ENCODE peak calls at places on chromosomes 11 and 22, in nine cellular contexts. One of them, this sample, is unnamed.

GRCh38 chr11:72278911-72279310 is 34.9 kb upstream of the PHOX2A start:
- DNase-seq in stimulated activated CD4-positive, alpha-beta T cell treated with anti-CD3 and anti-CD28 coated beads, Interleukin-12 subunit alpha, Interleukin-12 subunit beta, amount 100 ng/mL, for 4 hours: no peak
- DNase-seq in ELF-1: no peak
- DNase-seq in colonic mucosa: no peak
- DNase-seq in GM04504: peak
- DNase-seq in CD8-positive, alpha-beta T cell: no peak
- DNase-seq in pulmonary artery endothelial cell: no peak
- DNase-seq in trophoblast cell: no peak
- DNase-seq in posterior vena cava: no peak
- DNase-seq in this sample: no peak

GRCh38 chr11:134656861-134657540 is 245.0 kb upstream of the B3GAT1 start:
- DNase-seq in stimulated activated CD4-positive, alpha-beta T cell treated with anti-CD3 and anti-CD28 coated beads, Interleukin-12 subunit alpha, Interleukin-12 subunit beta, amount 100 ng/mL, for 4 hours: no peak
- DNase-seq in ELF-1: peak
- DNase-seq in colonic mucosa: peak
- DNase-seq in GM04504: no peak
- DNase-seq in CD8-positive, alpha-beta T cell: no peak
- DNase-seq in pulmonary artery endothelial cell: no peak
- DNase-seq in trophoblast cell: peak
- DNase-seq in posterior vena cava: peak
- DNase-seq in this sample: no peak

GRCh38 chr11:94730153-94730552 is 38.0 kb upstream of the AMOTL1 start:
- DNase-seq in stimulated activated CD4-positive, alpha-beta T cell treated with anti-CD3 and anti-CD28 coated beads, Interleukin-12 subunit alpha, Interleukin-12 subunit beta, amount 100 ng/mL, for 4 hours: no peak
- DNase-seq in ELF-1: no peak
- DNase-seq in colonic mucosa: no peak
- DNase-seq in GM04504: no peak
- DNase-seq in CD8-positive, alpha-beta T cell: no peak
- DNase-seq in pulmonary artery endothelial cell: no peak
- DNase-seq in trophoblast cell: no peak
- DNase-seq in posterior vena cava: no peak
- DNase-seq in this sample: no peak

GRCh38 chr11:112227002-112227401 is 774 bp downstream of the PTS start:
- DNase-seq in stimulated activated CD4-positive, alpha-beta T cell treated with anti-CD3 and anti-CD28 coated beads, Interleukin-12 subunit alpha, Interleukin-12 subunit beta, amount 100 ng/mL, for 4 hours: no peak
- DNase-seq in ELF-1: no peak
- DNase-seq in colonic mucosa: no peak
- DNase-seq in GM04504: no peak
- DNase-seq in CD8-positive, alpha-beta T cell: no peak
- DNase-seq in pulmonary artery endothelial cell: no peak
- DNase-seq in trophoblast cell: peak
- DNase-seq in posterior vena cava: no peak
- DNase-seq in this sample: no peak

GRCh38 chr11:107859459-107860239 is 1.1 kb upstream of the SLC35F2 start:
- DNase-seq in stimulated activated CD4-positive, alpha-beta T cell treated with anti-CD3 and anti-CD28 coated beads, Interleukin-12 subunit alpha, Interleukin-12 subunit beta, amount 100 ng/mL, for 4 hours: peak
- DNase-seq in ELF-1: peak
- DNase-seq in colonic mucosa: peak
- DNase-seq in GM04504: no peak
- DNase-seq in CD8-positive, alpha-beta T cell: no peak
- DNase-seq in pulmonary artery endothelial cell: no peak
- DNase-seq in trophoblast cell: peak
- DNase-seq in posterior vena cava: no peak
- DNase-seq in this sample: no peak

GRCh38 chr11:78109011-78109685 is 29.5 kb upstream of the NDUFC2 start:
- DNase-seq in stimulated activated CD4-positive, alpha-beta T cell treated with anti-CD3 and anti-CD28 coated beads, Interleukin-12 subunit alpha, Interleukin-12 subunit beta, amount 100 ng/mL, for 4 hours: no peak
- DNase-seq in ELF-1: no peak
- DNase-seq in colonic mucosa: no peak
- DNase-seq in GM04504: no peak
- DNase-seq in CD8-positive, alpha-beta T cell: no peak
- DNase-seq in pulmonary artery endothelial cell: no peak
- DNase-seq in trophoblast cell: no peak
- DNase-seq in posterior vena cava: no peak
- DNase-seq in this sample: no peak

GRCh38 chr11:36097219-36097650 is 153.4 kb downstream of the LDLRAD3 start:
- DNase-seq in stimulated activated CD4-positive, alpha-beta T cell treated with anti-CD3 and anti-CD28 coated beads, Interleukin-12 subunit alpha, Interleukin-12 subunit beta, amount 100 ng/mL, for 4 hours: no peak
- DNase-seq in ELF-1: no peak
- DNase-seq in colonic mucosa: no peak
- DNase-seq in GM04504: no peak
- DNase-seq in CD8-positive, alpha-beta T cell: no peak
- DNase-seq in pulmonary artery endothelial cell: no peak
- DNase-seq in trophoblast cell: no peak
- DNase-seq in posterior vena cava: no peak
- DNase-seq in this sample: no peak

GRCh38 chr22:50030315-50031188 is 18.0 kb upstream of the IL17REL start:
- DNase-seq in stimulated activated CD4-positive, alpha-beta T cell treated with anti-CD3 and anti-CD28 coated beads, Interleukin-12 subunit alpha, Interleukin-12 subunit beta, amount 100 ng/mL, for 4 hours: peak
- DNase-seq in ELF-1: peak
- DNase-seq in colonic mucosa: peak
- DNase-seq in GM04504: no peak
- DNase-seq in CD8-positive, alpha-beta T cell: peak
- DNase-seq in pulmonary artery endothelial cell: peak
- DNase-seq in trophoblast cell: peak
- DNase-seq in posterior vena cava: peak
- DNase-seq in this sample: peak

GRCh38 chr11:58829736-58830135 is 14.8 kb downstream of the GLYATL2 start:
- DNase-seq in stimulated activated CD4-positive, alpha-beta T cell treated with anti-CD3 and anti-CD28 coated beads, Interleukin-12 subunit alpha, Interleukin-12 subunit beta, amount 100 ng/mL, for 4 hours: no peak
- DNase-seq in ELF-1: no peak
- DNase-seq in colonic mucosa: no peak
- DNase-seq in GM04504: peak
- DNase-seq in CD8-positive, alpha-beta T cell: no peak
- DNase-seq in pulmonary artery endothelial cell: no peak
- DNase-seq in trophoblast cell: no peak
- DNase-seq in posterior vena cava: no peak
- DNase-seq in this sample: peak

GRCh38 chr11:4539603-4540219 is 5.3 kb upstream of the OR52M1 start:
- DNase-seq in stimulated activated CD4-positive, alpha-beta T cell treated with anti-CD3 and anti-CD28 coated beads, Interleukin-12 subunit alpha, Interleukin-12 subunit beta, amount 100 ng/mL, for 4 hours: peak
- DNase-seq in ELF-1: peak
- DNase-seq in colonic mucosa: peak
- DNase-seq in GM04504: peak
- DNase-seq in CD8-positive, alpha-beta T cell: peak
- DNase-seq in pulmonary artery endothelial cell: no peak
- DNase-seq in trophoblast cell: peak
- DNase-seq in posterior vena cava: no peak
- DNase-seq in this sample: no peak

This sample was measured in epithelial cell of prostate.